ENCODE peak calls at places on chromosomes 6 and 20, in eight cellular contexts. One of them, this sample, is unnamed.

GRCh38 chr20:37522258-37523011 is 1.4 kb downstream of the NNAT start:
- DNase-seq in Daoy: no peak
- DNase-seq in stimulated activated CD8-positive, alpha-beta memory T cell treated with anti-CD3 and anti-CD28 coated beads, Interleukin-2, amount 100 ng/mL, for 1 hour: no peak
- DNase-seq in heart right ventricle: peak
- DNase-seq in HEK293T: no peak
- DNase-seq in COR-L47: no peak
- DNase-seq in activated naive CD4-positive, alpha-beta T cell: no peak
- DNase-seq in D341Med: peak
- DNase-seq in this sample: peak

GRCh38 chr20:5261763-5262162 is 55.0 kb downstream of the PROKR2 start:
- DNase-seq in heart right ventricle: no peak
- DNase-seq in D341Med: no peak
- DNase-seq in HEK293T: no peak
- DNase-seq in activated naive CD4-positive, alpha-beta T cell: no peak
- DNase-seq in stimulated activated CD8-positive, alpha-beta memory T cell treated with anti-CD3 and anti-CD28 coated beads, Interleukin-2, amount 100 ng/mL, for 1 hour: no peak
- DNase-seq in Daoy: no peak
- DNase-seq in COR-L47: no peak
- DNase-seq in this sample: no peak

GRCh38 chr6:3393796-3394195 is 63.1 kb downstream of the SLC22A23 start:
- DNase-seq in stimulated activated CD8-positive, alpha-beta memory T cell treated with anti-CD3 and anti-CD28 coated beads, Interleukin-2, amount 100 ng/mL, for 1 hour: no peak
- DNase-seq in Daoy: no peak
- DNase-seq in heart right ventricle: no peak
- DNase-seq in D341Med: no peak
- DNase-seq in HEK293T: no peak
- DNase-seq in activated naive CD4-positive, alpha-beta T cell: no peak
- DNase-seq in COR-L47: peak
- DNase-seq in this sample: no peak

GRCh38 chr20:24160563-24161355 is 172.2 kb upstream of the GGTLC1 start:
- DNase-seq in stimulated activated CD8-positive, alpha-beta memory T cell treated with anti-CD3 and anti-CD28 coated beads, Interleukin-2, amount 100 ng/mL, for 1 hour: no peak
- DNase-seq in heart right ventricle: peak
- DNase-seq in COR-L47: peak
- DNase-seq in D341Med: peak
- DNase-seq in activated naive CD4-positive, alpha-beta T cell: no peak
- DNase-seq in HEK293T: peak
- DNase-seq in Daoy: no peak
- DNase-seq in this sample: peak

GRCh38 chr20:20480126-20480525 is 112.2 kb downstream of the INSM1 start:
- DNase-seq in heart right ventricle: no peak
- DNase-seq in stimulated activated CD8-positive, alpha-beta memory T cell treated with anti-CD3 and anti-CD28 coated beads, Interleukin-2, amount 100 ng/mL, for 1 hour: no peak
- DNase-seq in activated naive CD4-positive, alpha-beta T cell: no peak
- DNase-seq in Daoy: no peak
- DNase-seq in HEK293T: no peak
- DNase-seq in D341Med: no peak
- DNase-seq in COR-L47: no peak
- DNase-seq in this sample: no peak

GRCh38 chr6:28258877-28259777 is at the start of gene NKAPL:
- DNase-seq in HEK293T: no peak
- DNase-seq in heart right ventricle: peak
- DNase-seq in D341Med: no peak
- DNase-seq in activated naive CD4-positive, alpha-beta T cell: peak
- DNase-seq in stimulated activated CD8-positive, alpha-beta memory T cell treated with anti-CD3 and anti-CD28 coated beads, Interleukin-2, amount 100 ng/mL, for 1 hour: peak
- DNase-seq in COR-L47: no peak
- DNase-seq in Daoy: no peak
- DNase-seq in this sample: peak

GRCh38 chr20:52598306-52598705 is 373.9 kb upstream of the TSHZ2 start:
- DNase-seq in D341Med: no peak
- DNase-seq in activated naive CD4-positive, alpha-beta T cell: no peak
- DNase-seq in heart right ventricle: no peak
- DNase-seq in HEK293T: no peak
- DNase-seq in Daoy: no peak
- DNase-seq in COR-L47: no peak
- DNase-seq in stimulated activated CD8-positive, alpha-beta memory T cell treated with anti-CD3 and anti-CD28 coated beads, Interleukin-2, amount 100 ng/mL, for 1 hour: no peak
- DNase-seq in this sample: no peak

GRCh38 chr6:77972334-77972733 is 319.5 kb downstream of the MEI4 start:
- DNase-seq in stimulated activated CD8-positive, alpha-beta memory T cell treated with anti-CD3 and anti-CD28 coated beads, Interleukin-2, amount 100 ng/mL, for 1 hour: no peak
- DNase-seq in D341Med: no peak
- DNase-seq in Daoy: no peak
- DNase-seq in COR-L47: no peak
- DNase-seq in activated naive CD4-positive, alpha-beta T cell: no peak
- DNase-seq in HEK293T: no peak
- DNase-seq in heart right ventricle: no peak
- DNase-seq in this sample: no peak

GRCh38 chr6:145815351-145815772 is 767 bp upstream of the FBXO30 start:
- DNase-seq in COR-L47: no peak
- DNase-seq in activated naive CD4-positive, alpha-beta T cell: no peak
- DNase-seq in heart right ventricle: no peak
- DNase-seq in stimulated activated CD8-positive, alpha-beta memory T cell treated with anti-CD3 and anti-CD28 coated beads, Interleukin-2, amount 100 ng/mL, for 1 hour: no peak
- DNase-seq in HEK293T: peak
- DNase-seq in Daoy: peak
- DNase-seq in D341Med: peak
- DNase-seq in this sample: no peak

GRCh38 chr20:50634191-50634590 is 57.2 kb downstream of the RIPOR3 start:
- DNase-seq in activated naive CD4-positive, alpha-beta T cell: no peak
- DNase-seq in HEK293T: no peak
- DNase-seq in Daoy: no peak
- DNase-seq in heart right ventricle: no peak
- DNase-seq in COR-L47: no peak
- DNase-seq in D341Med: no peak
- DNase-seq in stimulated activated CD8-positive, alpha-beta memory T cell treated with anti-CD3 and anti-CD28 coated beads, Interleukin-2, amount 100 ng/mL, for 1 hour: no peak
- DNase-seq in this sample: no peak

GRCh38 chr20:35731862-35732643 is 10.0 kb downstream of the RBM39 start:
- DNase-seq in stimulated activated CD8-positive, alpha-beta memory T cell treated with anti-CD3 and anti-CD28 coated beads, Interleukin-2, amount 100 ng/mL, for 1 hour: no peak
- DNase-seq in Daoy: no peak
- DNase-seq in COR-L47: no peak
- DNase-seq in heart right ventricle: no peak
- DNase-seq in D341Med: no peak
- DNase-seq in activated naive CD4-positive, alpha-beta T cell: no peak
- DNase-seq in HEK293T: no peak
- DNase-seq in this sample: no peak

GRCh38 chr20:7410150-7410549 is 530.1 kb downstream of the HAO1 start:
- DNase-seq in activated naive CD4-positive, alpha-beta T cell: no peak
- DNase-seq in heart right ventricle: no peak
- DNase-seq in HEK293T: no peak
- DNase-seq in COR-L47: no peak
- DNase-seq in stimulated activated CD8-positive, alpha-beta memory T cell treated with anti-CD3 and anti-CD28 coated beads, Interleukin-2, amount 100 ng/mL, for 1 hour: no peak
- DNase-seq in Daoy: no peak
- DNase-seq in D341Med: no peak
- DNase-seq in this sample: no peak

GRCh38 chr6:119533603-119534279 is 184.2 kb upstream of the MAN1A1 start:
- DNase-seq in D341Med: no peak
- DNase-seq in Daoy: peak
- DNase-seq in heart right ventricle: no peak
- DNase-seq in HEK293T: no peak
- DNase-seq in stimulated activated CD8-positive, alpha-beta memory T cell treated with anti-CD3 and anti-CD28 coated beads, Interleukin-2, amount 100 ng/mL, for 1 hour: no peak
- DNase-seq in COR-L47: no peak
- DNase-seq in activated naive CD4-positive, alpha-beta T cell: no peak
- DNase-seq in this sample: peak

GRCh38 chr20:3235661-3236324 is 3.2 kb downstream of the SLC4A11 start:
- DNase-seq in stimulated activated CD8-positive, alpha-beta memory T cell treated with anti-CD3 and anti-CD28 coated beads, Interleukin-2, amount 100 ng/mL, for 1 hour: no peak
- DNase-seq in Daoy: peak
- DNase-seq in HEK293T: no peak
- DNase-seq in activated naive CD4-positive, alpha-beta T cell: no peak
- DNase-seq in D341Med: no peak
- DNase-seq in heart right ventricle: no peak
- DNase-seq in COR-L47: no peak
- DNase-seq in this sample: no peak

GRCh38 chr6:96202571-96202970 is 186.8 kb downstream of the FUT9 start:
- DNase-seq in Daoy: no peak
- DNase-seq in D341Med: no peak
- DNase-seq in activated naive CD4-positive, alpha-beta T cell: no peak
- DNase-seq in HEK293T: no peak
- DNase-seq in stimulated activated CD8-positive, alpha-beta memory T cell treated with anti-CD3 and anti-CD28 coated beads, Interleukin-2, amount 100 ng/mL, for 1 hour: no peak
- DNase-seq in COR-L47: no peak
- DNase-seq in heart right ventricle: no peak
- DNase-seq in this sample: no peak

GRCh38 chr6:148221580-148221979 is 121.1 kb upstream of the SASH1 start:
- DNase-seq in COR-L47: no peak
- DNase-seq in stimulated activated CD8-positive, alpha-beta memory T cell treated with anti-CD3 and anti-CD28 coated beads, Interleukin-2, amount 100 ng/mL, for 1 hour: no peak
- DNase-seq in Daoy: peak
- DNase-seq in HEK293T: no peak
- DNase-seq in heart right ventricle: no peak
- DNase-seq in activated naive CD4-positive, alpha-beta T cell: no peak
- DNase-seq in D341Med: no peak
- DNase-seq in this sample: no peak

GRCh38 chr6:106149472-106150069 is 63.4 kb downstream of the PRDM1 start:
- DNase-seq in stimulated activated CD8-positive, alpha-beta memory T cell treated with anti-CD3 and anti-CD28 coated beads, Interleukin-2, amount 100 ng/mL, for 1 hour: no peak
- DNase-seq in heart right ventricle: no peak
- DNase-seq in HEK293T: no peak
- DNase-seq in Daoy: no peak
- DNase-seq in COR-L47: no peak
- DNase-seq in activated naive CD4-positive, alpha-beta T cell: no peak
- DNase-seq in D341Med: no peak
- DNase-seq in this sample: no peak

GRCh38 chr6:5412663-5413062 is 151.3 kb downstream of the FARS2 start:
- DNase-seq in heart right ventricle: no peak
- DNase-seq in stimulated activated CD8-positive, alpha-beta memory T cell treated with anti-CD3 and anti-CD28 coated beads, Interleukin-2, amount 100 ng/mL, for 1 hour: no peak
- DNase-seq in HEK293T: no peak
- DNase-seq in activated naive CD4-positive, alpha-beta T cell: no peak
- DNase-seq in Daoy: no peak
- DNase-seq in D341Med: no peak
- DNase-seq in COR-L47: no peak
- DNase-seq in this sample: no peak

GRCh38 chr6:6179858-6180257 is 140.6 kb downstream of the F13A1 start:
- DNase-seq in Daoy: no peak
- DNase-seq in heart right ventricle: no peak
- DNase-seq in activated naive CD4-positive, alpha-beta T cell: no peak
- DNase-seq in HEK293T: peak
- DNase-seq in COR-L47: no peak
- DNase-seq in stimulated activated CD8-positive, alpha-beta memory T cell treated with anti-CD3 and anti-CD28 coated beads, Interleukin-2, amount 100 ng/mL, for 1 hour: no peak
- DNase-seq in D341Med: no peak
- DNase-seq in this sample: no peak

GRCh38 chr6:130969807-130970491 is 93.1 kb downstream of the EPB41L2 start:
- DNase-seq in COR-L47: no peak
- DNase-seq in Daoy: peak
- DNase-seq in D341Med: no peak
- DNase-seq in activated naive CD4-positive, alpha-beta T cell: no peak
- DNase-seq in HEK293T: peak
- DNase-seq in heart right ventricle: peak
- DNase-seq in stimulated activated CD8-positive, alpha-beta memory T cell treated with anti-CD3 and anti-CD28 coated beads, Interleukin-2, amount 100 ng/mL, for 1 hour: no peak
- DNase-seq in this sample: peak

GRCh38 chr6:106973841-106974336 is 640 bp downstream of the CD24 start:
- DNase-seq in HEK293T: no peak
- DNase-seq in COR-L47: no peak
- DNase-seq in activated naive CD4-positive, alpha-beta T cell: no peak
- DNase-seq in D341Med: peak
- DNase-seq in heart right ventricle: no peak
- DNase-seq in Daoy: peak
- DNase-seq in stimulated activated CD8-positive, alpha-beta memory T cell treated with anti-CD3 and anti-CD28 coated beads, Interleukin-2, amount 100 ng/mL, for 1 hour: no peak
- DNase-seq in this sample: no peak

GRCh38 chr20:33290852-33291251 is 7.8 kb downstream of the BPIFB1 start:
- DNase-seq in activated naive CD4-positive, alpha-beta T cell: no peak
- DNase-seq in stimulated activated CD8-positive, alpha-beta memory T cell treated with anti-CD3 and anti-CD28 coated beads, Interleukin-2, amount 100 ng/mL, for 1 hour: no peak
- DNase-seq in heart right ventricle: no peak
- DNase-seq in COR-L47: no peak
- DNase-seq in D341Med: no peak
- DNase-seq in Daoy: no peak
- DNase-seq in HEK293T: no peak
- DNase-seq in this sample: no peak

GRCh38 chr6:150866147-150867073 is 908 bp downstream of the MTHFD1L start:
- DNase-seq in D341Med: peak
- DNase-seq in activated naive CD4-positive, alpha-beta T cell: peak
- DNase-seq in stimulated activated CD8-positive, alpha-beta memory T cell treated with anti-CD3 and anti-CD28 coated beads, Interleukin-2, amount 100 ng/mL, for 1 hour: peak
- DNase-seq in Daoy: peak
- DNase-seq in heart right ventricle: peak
- DNase-seq in COR-L47: peak
- DNase-seq in HEK293T: peak
- DNase-seq in this sample: peak

GRCh38 chr6:11364971-11365397 is 132.5 kb upstream of the NEDD9 start:
- DNase-seq in heart right ventricle: no peak
- DNase-seq in activated naive CD4-positive, alpha-beta T cell: no peak
- DNase-seq in HEK293T: no peak
- DNase-seq in COR-L47: no peak
- DNase-seq in Daoy: no peak
- DNase-seq in stimulated activated CD8-positive, alpha-beta memory T cell treated with anti-CD3 and anti-CD28 coated beads, Interleukin-2, amount 100 ng/mL, for 1 hour: no peak
- DNase-seq in D341Med: no peak
- DNase-seq in this sample: peak

GRCh38 chr6:65055545-65055944 is 651.5 kb downstream of the EYS start:
- DNase-seq in activated naive CD4-positive, alpha-beta T cell: no peak
- DNase-seq in Daoy: no peak
- DNase-seq in HEK293T: no peak
- DNase-seq in D341Med: no peak
- DNase-seq in heart right ventricle: no peak
- DNase-seq in COR-L47: no peak
- DNase-seq in stimulated activated CD8-positive, alpha-beta memory T cell treated with anti-CD3 and anti-CD28 coated beads, Interleukin-2, amount 100 ng/mL, for 1 hour: no peak
- DNase-seq in this sample: no peak

GRCh38 chr6:35497571-35498406 is 910 bp upstream of the TEAD3 start:
- DNase-seq in COR-L47: no peak
- DNase-seq in stimulated activated CD8-positive, alpha-beta memory T cell treated with anti-CD3 and anti-CD28 coated beads, Interleukin-2, amount 100 ng/mL, for 1 hour: no peak
- DNase-seq in D341Med: peak
- DNase-seq in heart right ventricle: peak
- DNase-seq in activated naive CD4-positive, alpha-beta T cell: peak
- DNase-seq in HEK293T: peak
- DNase-seq in Daoy: peak
- DNase-seq in this sample: peak

GRCh38 chr6:11393713-11394627 is 143.6 kb upstream of the TMEM170B start:
- DNase-seq in activated naive CD4-positive, alpha-beta T cell: no peak
- DNase-seq in HEK293T: no peak
- DNase-seq in D341Med: no peak
- DNase-seq in stimulated activated CD8-positive, alpha-beta memory T cell treated with anti-CD3 and anti-CD28 coated beads, Interleukin-2, amount 100 ng/mL, for 1 hour: no peak
- DNase-seq in COR-L47: no peak
- DNase-seq in heart right ventricle: no peak
- DNase-seq in Daoy: peak
- DNase-seq in this sample: no peak

GRCh38 chr6:7188492-7188891 is 80.7 kb downstream of the RREB1 start:
- DNase-seq in heart right ventricle: no peak
- DNase-seq in activated naive CD4-positive, alpha-beta T cell: no peak
- DNase-seq in Daoy: no peak
- DNase-seq in D341Med: no peak
- DNase-seq in HEK293T: no peak
- DNase-seq in COR-L47: no peak
- DNase-seq in stimulated activated CD8-positive, alpha-beta memory T cell treated with anti-CD3 and anti-CD28 coated beads, Interleukin-2, amount 100 ng/mL, for 1 hour: no peak
- DNase-seq in this sample: no peak

GRCh38 chr6:150517175-150517574 is 82.5 kb upstream of the PLEKHG1 start:
- DNase-seq in COR-L47: no peak
- DNase-seq in Daoy: peak
- DNase-seq in heart right ventricle: no peak
- DNase-seq in D341Med: no peak
- DNase-seq in HEK293T: no peak
- DNase-seq in activated naive CD4-positive, alpha-beta T cell: no peak
- DNase-seq in stimulated activated CD8-positive, alpha-beta memory T cell treated with anti-CD3 and anti-CD28 coated beads, Interleukin-2, amount 100 ng/mL, for 1 hour: no peak
- DNase-seq in this sample: no peak

GRCh38 chr6:41374618-41375590 is 39.5 kb downstream of the NCR2 start:
- DNase-seq in heart right ventricle: no peak
- DNase-seq in D341Med: peak
- DNase-seq in HEK293T: no peak
- DNase-seq in Daoy: peak
- DNase-seq in COR-L47: no peak
- DNase-seq in stimulated activated CD8-positive, alpha-beta memory T cell treated with anti-CD3 and anti-CD28 coated beads, Interleukin-2, amount 100 ng/mL, for 1 hour: no peak
- DNase-seq in activated naive CD4-positive, alpha-beta T cell: no peak
- DNase-seq in this sample: peak

GRCh38 chr6:80638222-80639055 is 532.0 kb downstream of the BCKDHB start:
- DNase-seq in COR-L47: peak
- DNase-seq in activated naive CD4-positive, alpha-beta T cell: no peak
- DNase-seq in D341Med: no peak
- DNase-seq in Daoy: peak
- DNase-seq in HEK293T: peak
- DNase-seq in heart right ventricle: no peak
- DNase-seq in stimulated activated CD8-positive, alpha-beta memory T cell treated with anti-CD3 and anti-CD28 coated beads, Interleukin-2, amount 100 ng/mL, for 1 hour: no peak
- DNase-seq in this sample: peak